ENCODE peak calls at places on chromosomes 5 and 9, in nine cellular contexts. R is SK-N-SH, V is stomach, F is transverse colon, Z is Panc1, N is breast epithelium, O is GM23338, G is GM12891, C is GM12892. B is an unnamed sample.

GRCh38 chr5:180825768-180826525 is 23.3 kb upstream of the MGAT1 start:
- DNase-seq in C (no peak), O (no peak), Z (peak; percentile 84), G (no peak), F (peak; percentile 65), V (peak; percentile 88), R (no peak), N (peak; percentile 85), B (peak; percentile 95)

GRCh38 chr9:27125030-27125429 is 16.0 kb downstream of the TEK start:
- DNase-seq in V (peak; percentile 31), F (peak; percentile 57), G (no peak), C (no peak), Z (no peak), O (no peak), N (no peak), R (no peak), B (peak; percentile 5)

GRCh38 chr9:89433826-89434225 is 64.1 kb downstream of the SEMA4D start:
- DNase-seq in Z (no peak), G (no peak), V (no peak), F (no peak), C (no peak), R (no peak), N (no peak), O (no peak), B (no peak)

GRCh38 chr9:97176206-97176605 is 131.3 kb upstream of the CCDC180 start:
- DNase-seq in F (no peak), Z (no peak), C (no peak), G (no peak), V (no peak), O (no peak), R (peak; percentile 16), N (no peak), B (no peak)

GRCh38 chr9:27528278-27528885 is 1.2 kb downstream of the MOB3B start:
- DNase-seq in F (peak; percentile 91), O (peak; percentile 93), N (peak; percentile 90), G (peak; percentile 53), Z (no peak), C (peak; percentile 36), R (no peak), V (peak; percentile 84), B (peak; percentile 75)

GRCh38 chr5:7000316-7000715 is 287.1 kb downstream of the TENT4A start:
- DNase-seq in Z (no peak), C (no peak), N (no peak), F (no peak), R (no peak), V (no peak), O (no peak), G (no peak), B (no peak)

GRCh38 chr5:128920345-128921215 is 44.7 kb upstream of the SLC27A6 start:
- DNase-seq in R (no peak), O (no peak), G (no peak), V (no peak), N (no peak), F (no peak), Z (no peak), C (no peak), B (no peak)

GRCh38 chr5:147560982-147561381 is 51.1 kb upstream of the DPYSL3 start:
- DNase-seq in Z (no peak), R (no peak), G (no peak), F (no peak), N (peak; percentile 28), O (peak; percentile 71), C (no peak), V (no peak), B (no peak)

GRCh38 chr9:88979791-88980190 is 11.5 kb upstream of the S1PR3 start:
- DNase-seq in V (no peak), C (no peak), Z (no peak), O (no peak), N (peak; percentile 7), G (no peak), R (no peak), F (no peak), B (no peak)

GRCh38 chr5:32613050-32613672 is 27.8 kb downstream of the SUB1 start:
- DNase-seq in F (peak; percentile 86), N (peak; percentile 68), Z (peak; percentile 69), V (peak; percentile 87), R (peak; percentile 75), C (peak; percentile 45), G (peak; percentile 50), O (peak; percentile 83), B (peak; percentile 67)

DNA sequence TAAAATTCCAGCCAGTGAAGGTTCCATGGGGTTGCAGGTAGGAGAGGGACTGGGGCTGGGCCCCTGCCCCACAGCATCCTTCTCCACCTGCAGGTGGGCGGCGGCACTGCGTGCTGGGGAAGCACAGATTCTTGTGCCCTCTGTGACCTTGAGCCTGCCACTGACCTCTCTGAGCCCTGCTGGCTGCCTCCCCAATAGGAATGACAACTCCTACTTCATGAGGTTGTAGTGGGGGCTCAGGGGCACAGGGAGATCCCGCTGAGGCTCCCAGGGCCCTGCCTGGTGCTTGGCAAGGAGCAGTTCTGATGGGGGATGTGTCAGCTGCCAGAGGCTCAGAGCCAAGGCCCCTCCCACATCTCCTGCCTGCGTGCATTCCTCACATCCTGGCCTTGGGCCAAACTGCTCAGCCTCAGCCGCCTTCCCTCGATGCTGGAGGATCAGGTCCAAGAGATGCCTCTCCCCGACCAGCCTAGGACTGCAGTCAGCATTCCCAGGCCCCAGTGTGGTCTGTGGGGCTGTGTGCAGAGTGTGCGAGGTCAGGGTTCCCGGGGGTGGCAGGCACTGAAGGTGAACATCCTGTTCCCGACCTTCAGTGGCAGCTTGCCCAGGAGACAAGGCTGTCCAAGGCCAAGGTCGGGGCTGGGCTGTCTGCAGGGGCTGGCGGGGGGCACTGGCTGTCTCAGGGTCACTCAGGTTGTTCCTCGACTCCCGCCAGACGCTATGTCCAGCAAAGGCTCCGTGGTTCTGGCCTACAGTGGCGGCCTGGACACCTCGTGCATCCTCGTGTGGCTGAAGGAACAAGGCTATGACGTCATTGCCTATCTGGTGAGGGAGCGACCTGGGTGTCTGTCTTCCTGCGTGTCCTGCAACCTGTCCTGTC is 7.0 kb downstream of the ASS1 start:
- DNase-seq in O (peak; percentile 81), Z (no peak), F (peak; percentile 87), R (peak; percentile 81), G (no peak), C (no peak), N (peak; percentile 84), V (peak; percentile 89), B (peak; percentile 83)
- TF ChIP-seq POLR2AphosphoS5 in O (no peak), Z (no peak), F (peak; percentile 55), R (no peak), G (no peak), C (no peak), N (no peak), V (peak; percentile 58), B (peak; percentile 52)

DNA sequence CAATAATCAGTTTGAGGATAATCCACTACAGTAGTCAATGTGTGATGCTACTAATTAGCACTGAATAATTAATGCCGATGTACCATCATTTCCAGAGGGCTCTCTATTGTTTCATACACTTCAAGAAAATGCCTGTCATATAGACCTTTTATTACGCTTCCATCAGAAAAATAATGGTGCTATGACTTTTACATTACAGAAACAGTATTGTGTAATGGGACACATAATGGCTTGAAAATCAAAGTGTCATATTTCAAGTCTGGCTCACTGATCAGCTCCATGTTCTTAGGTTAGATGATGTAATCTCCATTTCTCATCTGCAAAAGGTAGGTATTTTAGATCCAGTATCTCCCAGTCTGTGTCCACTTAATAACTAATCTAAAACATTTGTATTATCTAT is 990.7 kb upstream of the TYRP1 start:
- DNase-seq in O (no peak), Z (no peak), R (no peak), G (no peak), C (no peak), N (no peak), V (no peak), F (no peak), B (no peak)
- TF ChIP-seq POLR2AphosphoS5 in O (no peak), Z (no peak), R (no peak), G (no peak), C (no peak), N (no peak), V (no peak), F (no peak), B (no peak)

GRCh38 chr9:35254237-35254636 is 92.4 kb downstream of the UNC13B start:
- DNase-seq in G (no peak), Z (no peak), R (no peak), V (no peak), F (no peak), N (no peak), O (peak; percentile 8), C (no peak), B (no peak)
- TF ChIP-seq POLR2AphosphoS5 in G (no peak), Z (no peak), R (no peak), V (no peak), F (no peak), N (no peak), O (no peak), C (no peak), B (no peak)

DNA sequence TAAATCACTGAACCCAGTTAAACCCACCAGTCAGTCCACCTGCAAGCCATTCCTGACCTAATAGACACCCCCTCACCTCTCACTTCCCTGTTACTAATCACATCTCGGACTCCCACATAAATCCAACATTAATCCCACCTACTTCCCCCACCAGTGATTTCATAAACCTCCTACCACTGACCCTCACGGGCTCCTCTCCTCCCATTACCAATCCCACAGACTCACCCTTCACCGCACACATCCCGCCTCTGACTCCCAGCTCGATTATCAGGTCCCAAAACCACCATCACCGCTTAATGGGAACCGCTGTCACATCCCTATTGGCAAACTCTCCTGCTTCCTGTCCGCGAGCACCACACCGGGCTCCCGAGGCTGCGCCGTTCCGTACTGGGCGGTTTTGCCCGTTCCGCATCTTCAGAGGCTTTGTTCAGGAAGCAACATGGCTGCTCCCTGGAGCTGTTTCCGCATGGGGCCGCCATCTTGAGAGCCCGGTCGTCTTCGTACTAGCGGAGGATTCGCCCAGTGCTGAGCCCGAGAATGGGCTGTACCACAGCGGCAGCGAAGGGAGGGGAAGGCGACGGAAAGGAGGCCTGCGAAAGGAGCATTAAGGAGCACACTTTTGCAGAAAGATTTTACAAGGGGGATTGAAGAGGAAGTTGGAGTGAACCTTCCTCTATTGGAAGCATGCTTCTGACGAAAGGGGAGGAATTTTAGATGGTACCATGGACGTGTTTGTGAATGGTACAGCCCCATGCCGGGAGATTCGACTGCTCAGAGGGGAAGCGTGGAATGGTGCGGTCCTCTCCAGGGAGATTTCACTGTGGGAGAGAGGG is at the start of gene ZNF300:
- DNase-seq in C (no peak), O (peak; percentile 98), N (peak; percentile 68), G (no peak), F (peak; percentile 79), Z (no peak), V (peak; percentile 79), R (peak; percentile 84), B (peak; percentile 82)
- TF ChIP-seq POLR2AphosphoS5 in C (no peak), O (peak; percentile 55), N (peak; percentile 73), G (no peak), F (peak; percentile 30), Z (no peak), V (no peak), R (no peak), B (peak; percentile 89)

DNA sequence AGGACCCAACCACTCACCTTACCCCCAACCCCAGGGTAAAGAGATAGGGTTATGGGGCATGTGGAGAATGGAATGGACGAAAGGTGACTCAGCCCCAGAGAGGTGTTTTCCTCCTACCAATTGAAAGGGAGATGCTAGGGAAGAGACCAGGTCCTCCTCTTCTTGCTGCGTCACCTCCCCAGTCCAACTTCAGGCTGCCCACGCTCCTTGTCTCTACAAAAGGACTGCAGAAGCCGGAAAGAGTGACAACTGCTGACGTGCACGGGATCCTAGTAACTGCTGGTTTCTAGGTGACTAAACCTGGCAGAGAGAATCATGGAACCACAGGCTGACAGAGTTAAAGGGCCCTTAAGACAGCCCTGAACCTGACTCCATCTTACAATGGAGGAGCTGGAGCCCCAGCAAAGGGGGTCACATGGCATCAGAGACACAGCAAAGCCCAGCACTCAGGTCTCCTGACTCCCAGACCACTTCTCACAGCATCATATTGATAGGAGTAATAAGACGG is 2.2 kb downstream of the GPX3 start:
- DNase-seq in G (no peak), N (no peak), C (no peak), V (no peak), R (no peak), F (no peak), Z (no peak), O (no peak), B (no peak)
- TF ChIP-seq POLR2AphosphoS5 in G (no peak), N (no peak), C (no peak), V (no peak), R (no peak), F (no peak), Z (no peak), O (no peak), B (no peak)